ENCODE peak calls at places on chromosomes 12 and 14, in eight cellular contexts. S, B, V, U, G, L, T and P are unnamed samples.

GRCh38 chr12:98085360-98085759 is 430.0 kb upstream of the TMPO start:
- DNase-seq in V (no peak), S (no peak), L (no peak), G (no peak), B (no peak), U (no peak), T (no peak), P (no peak)

GRCh38 chr14:21098134-21098891 is at the start of gene ZNF219:
- DNase-seq in L (peak), T (peak), U (peak), B (no peak), V (peak), G (peak), S (peak), P (peak)

GRCh38 chr12:101642115-101643067 is 47.6 kb downstream of the MYBPC1 start:
- DNase-seq in U (no peak), B (no peak), T (peak), S (peak), G (no peak), L (no peak), V (no peak), P (no peak)

GRCh38 chr12:132084681-132085635 is 59.2 kb downstream of the DDX51 start:
- DNase-seq in G (peak), V (no peak), U (peak), L (peak), B (peak), S (peak), T (peak), P (peak)

GRCh38 chr12:106581543-106582263 is 1.1 kb upstream of the RFX4 start:
- DNase-seq in B (no peak), L (no peak), T (no peak), S (no peak), G (no peak), V (no peak), U (peak), P (no peak)

GRCh38 chr14:78220273-78220672 is 50.1 kb downstream of the NRXN3 start:
- DNase-seq in G (no peak), B (no peak), U (no peak), S (no peak), L (no peak), V (no peak), T (no peak), P (no peak)

GRCh38 chr12:34296143-34297041 is 274.1 kb downstream of the ALG10 start:
- DNase-seq in L (no peak), V (no peak), B (no peak), S (no peak), U (peak), T (peak), G (no peak), P (no peak)

GRCh38 chr14:56189306-56189705 is 71.1 kb downstream of the PELI2 start:
- DNase-seq in V (no peak), S (no peak), B (no peak), U (no peak), G (no peak), L (no peak), T (no peak), P (no peak)

GRCh38 chr12:116048886-116049285 is 228.6 kb downstream of the MED13L start:
- DNase-seq in S (no peak), U (no peak), T (no peak), L (no peak), G (no peak), B (no peak), V (no peak), P (no peak)

GRCh38 chr12:89252284-89252683 is 100.0 kb downstream of the DUSP6 start:
- DNase-seq in U (no peak), T (no peak), G (no peak), L (no peak), S (no peak), B (no peak), V (no peak), P (no peak)

DNA sequence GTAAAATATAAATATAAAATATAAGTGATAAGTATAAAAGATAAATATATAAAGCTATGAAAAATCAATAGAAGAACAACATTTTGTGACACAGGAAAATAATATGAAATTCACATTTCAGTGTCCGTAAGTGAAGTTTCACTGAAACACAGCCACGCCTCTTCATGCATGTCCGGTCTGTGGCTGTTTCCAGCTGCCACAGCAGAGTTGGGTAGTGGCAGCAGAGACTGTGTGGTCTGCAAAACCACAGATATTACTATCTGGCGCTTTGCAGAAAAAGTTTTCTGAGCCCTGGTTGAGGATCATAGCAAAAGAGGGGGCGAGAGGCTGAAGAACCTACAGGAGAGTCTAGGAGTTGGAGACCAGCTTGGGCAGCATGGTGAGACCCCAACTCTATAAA is 777 bp downstream of the SERPINA4 start:
- DNase-seq in U (no peak), B (no peak), V (no peak), S (no peak), G (no peak), L (no peak), T (no peak), P (no peak)
- H3K27ac ChIP-seq in U (no peak), B (no peak), V (no peak), S (peak), G (no peak), L (no peak), T (no peak), P (no peak)

DNA sequence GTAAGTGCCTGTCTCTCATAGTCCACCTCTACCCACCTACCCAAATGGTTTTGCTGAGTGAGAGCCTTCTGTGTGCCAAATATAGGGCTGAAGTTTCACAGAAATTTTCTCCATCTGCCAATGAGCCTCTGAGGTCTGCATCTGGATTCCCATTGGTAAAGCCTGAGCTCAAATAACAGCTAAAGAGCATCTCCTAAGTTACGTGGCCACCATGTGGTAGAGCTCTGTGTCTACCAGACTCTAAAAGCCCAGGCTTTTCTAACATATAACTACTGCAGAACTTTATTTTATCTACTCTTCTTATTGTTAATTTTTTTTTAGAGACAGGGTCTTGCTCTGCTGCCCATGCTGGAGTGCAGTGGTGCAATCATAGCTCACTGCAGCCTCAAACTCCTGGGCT is 16.0 kb downstream of the AMDHD1 start:
- DNase-seq in V (no peak), S (no peak), T (no peak), B (no peak), L (peak), U (no peak), G (no peak), P (peak)
- H3K27ac ChIP-seq in V (no peak), S (no peak), T (no peak), B (no peak), L (no peak), U (no peak), G (no peak), P (no peak)

DNA sequence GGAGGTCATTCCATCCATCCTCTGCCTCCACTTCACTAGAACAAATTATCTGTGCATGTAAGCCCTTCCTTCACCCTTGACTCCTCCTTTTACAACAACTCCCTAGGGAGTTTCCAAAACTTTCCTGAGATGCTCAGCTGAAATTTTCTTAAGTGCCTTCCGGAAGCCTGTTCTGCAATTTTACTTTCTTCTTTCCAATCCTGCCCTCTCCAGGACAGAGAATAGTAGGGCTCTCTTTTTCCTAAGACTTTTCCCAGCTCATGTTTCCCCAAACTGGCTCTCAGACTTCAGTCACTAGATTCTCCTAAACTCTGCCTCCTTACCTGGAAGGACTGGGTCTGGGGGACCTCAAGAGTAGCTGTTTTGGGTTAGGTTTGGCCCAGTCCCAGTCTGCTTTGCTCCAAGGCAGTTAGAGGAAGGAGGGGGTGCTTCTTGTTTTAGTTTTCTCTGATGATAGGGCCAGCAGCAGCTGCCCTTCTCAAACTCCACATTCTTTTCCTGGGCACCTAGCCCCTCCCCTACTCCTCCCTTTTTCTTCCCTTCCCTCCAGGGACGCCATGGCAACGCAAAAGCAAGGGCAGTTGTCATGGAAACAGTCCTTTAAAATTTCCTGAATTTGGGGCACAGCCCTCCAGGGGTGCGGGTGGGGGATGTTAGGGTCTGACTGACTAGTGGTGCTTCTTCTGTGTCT is 17.1 kb downstream of the PPP1R1A start:
- DNase-seq in V (no peak), L (no peak), B (no peak), T (no peak), S (no peak), U (no peak), G (no peak), P (no peak)
- H3K27ac ChIP-seq in V (peak), L (no peak), B (no peak), T (no peak), S (no peak), U (no peak), G (no peak), P (no peak)

GRCh38 chr14:71751264-71751663 is 181.0 kb upstream of the RGS6 start:
- DNase-seq in S (no peak), U (no peak), G (no peak), B (no peak), L (no peak), T (no peak), V (no peak), P (no peak)
- H3K27ac ChIP-seq in S (no peak), U (no peak), G (no peak), B (no peak), L (no peak), T (no peak), V (no peak), P (no peak)

DNA sequence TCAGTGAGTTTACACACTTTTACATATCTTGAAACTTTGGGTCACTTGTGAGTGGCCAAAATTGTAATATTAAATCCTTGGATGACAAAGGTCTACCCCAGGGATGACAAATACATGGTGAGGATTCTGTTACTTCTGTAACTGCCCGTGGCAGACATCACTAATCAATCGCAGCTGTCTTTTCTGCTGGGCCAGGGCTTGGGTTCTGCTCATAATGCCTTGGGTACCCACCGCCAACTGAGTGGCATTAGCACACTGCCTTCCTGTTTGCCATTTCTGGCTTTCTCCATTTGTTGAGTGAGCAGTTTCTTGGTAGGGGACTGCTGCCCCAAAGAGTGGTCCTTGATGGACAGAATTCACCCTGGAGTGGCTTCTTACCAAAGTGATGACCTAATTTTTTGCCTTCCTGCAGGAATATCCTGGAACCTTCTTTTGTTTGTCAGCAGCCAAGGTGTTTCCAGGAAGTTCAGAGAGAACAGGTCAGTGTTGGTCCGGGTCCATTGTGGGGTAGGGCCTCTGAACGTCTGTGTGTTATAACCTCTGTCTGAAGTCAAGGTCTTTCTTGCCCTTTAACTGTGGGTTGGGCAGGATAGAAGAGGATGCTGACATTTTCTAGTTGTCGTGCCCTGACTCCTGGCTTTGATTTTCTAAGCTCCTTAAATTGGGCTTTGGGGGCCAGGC is 6.2 kb downstream of the TSPAN9 start:
- DNase-seq in T (no peak), S (no peak), V (no peak), U (no peak), L (no peak), G (no peak), B (no peak), P (no peak)
- H3K27ac ChIP-seq in T (peak), S (no peak), V (no peak), U (no peak), L (no peak), G (no peak), B (no peak), P (peak)

GRCh38 chr14:91350483-91350812 is 67.2 kb downstream of the CCDC88C start:
- DNase-seq in U (no peak), S (no peak), L (peak), T (no peak), B (no peak), V (no peak), G (no peak), P (no peak)

GRCh38 chr14:91350813-91351507 is 66.7 kb downstream of the CCDC88C start:
- DNase-seq in T (no peak), G (no peak), L (peak), U (no peak), S (no peak), V (no peak), B (no peak), P (no peak)

GRCh38 chr14:91352101-91352500 is 65.5 kb downstream of the CCDC88C start:
- DNase-seq in S (peak), B (no peak), L (peak), G (peak), T (peak), U (no peak), V (no peak), P (no peak)

GRCh38 chr14:91352696-91353692 is 64.6 kb downstream of the CCDC88C start:
- DNase-seq in G (no peak), S (no peak), U (no peak), T (no peak), V (no peak), L (peak), B (no peak), P (no peak)

DNA sequence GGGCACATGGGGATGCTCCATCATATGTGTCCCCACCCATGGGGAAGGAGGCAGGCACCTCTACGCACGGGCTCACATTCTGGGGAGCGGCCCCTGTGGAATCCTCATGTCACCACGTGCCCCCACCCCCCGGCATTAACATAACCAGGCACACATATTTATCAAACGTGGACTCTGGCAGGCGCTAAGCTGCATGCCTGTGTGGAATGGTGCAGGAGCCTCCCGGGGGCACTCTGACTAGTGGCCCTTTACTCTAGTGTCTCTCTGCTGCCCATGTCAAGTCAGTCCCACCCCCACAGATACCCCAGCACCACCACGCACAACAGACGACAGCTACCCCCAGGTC is 66.1 kb downstream of the CCDC88C start:
- DNase-seq in U (no peak), G (no peak), L (peak), T (no peak), S (no peak), V (no peak), B (no peak), P (no peak)
- H3K27ac ChIP-seq in U (no peak), G (no peak), L (peak), T (no peak), S (peak), V (peak), B (peak), P (no peak)

GRCh38 chr12:108821407-108822397 is 35.7 kb downstream of the SSH1 start:
- DNase-seq in S (no peak), U (no peak), V (no peak), L (no peak), B (no peak), T (no peak), G (no peak), P (no peak)
- H3K27ac ChIP-seq in S (peak), U (no peak), V (no peak), L (no peak), B (no peak), T (no peak), G (no peak), P (no peak)

GRCh38 chr12:110696283-110696682 is 7.4 kb upstream of the HVCN1 start:
- DNase-seq in V (no peak), S (no peak), L (no peak), B (no peak), T (no peak), G (no peak), U (no peak), P (no peak)

GRCh38 chr12:110698171-110698902 is 9.4 kb upstream of the HVCN1 start:
- DNase-seq in G (peak), S (peak), B (peak), V (peak), L (peak), T (peak), U (peak), P (peak)

GRCh38 chr12:110704231-110704630 is 15.3 kb upstream of the HVCN1 start:
- DNase-seq in B (no peak), G (no peak), U (no peak), V (no peak), L (no peak), S (no peak), T (no peak), P (no peak)

GRCh38 chr12:110702081-110702480 is 13.2 kb upstream of the HVCN1 start:
- DNase-seq in G (no peak), V (no peak), U (no peak), T (no peak), S (no peak), L (no peak), B (no peak), P (no peak)

DNA sequence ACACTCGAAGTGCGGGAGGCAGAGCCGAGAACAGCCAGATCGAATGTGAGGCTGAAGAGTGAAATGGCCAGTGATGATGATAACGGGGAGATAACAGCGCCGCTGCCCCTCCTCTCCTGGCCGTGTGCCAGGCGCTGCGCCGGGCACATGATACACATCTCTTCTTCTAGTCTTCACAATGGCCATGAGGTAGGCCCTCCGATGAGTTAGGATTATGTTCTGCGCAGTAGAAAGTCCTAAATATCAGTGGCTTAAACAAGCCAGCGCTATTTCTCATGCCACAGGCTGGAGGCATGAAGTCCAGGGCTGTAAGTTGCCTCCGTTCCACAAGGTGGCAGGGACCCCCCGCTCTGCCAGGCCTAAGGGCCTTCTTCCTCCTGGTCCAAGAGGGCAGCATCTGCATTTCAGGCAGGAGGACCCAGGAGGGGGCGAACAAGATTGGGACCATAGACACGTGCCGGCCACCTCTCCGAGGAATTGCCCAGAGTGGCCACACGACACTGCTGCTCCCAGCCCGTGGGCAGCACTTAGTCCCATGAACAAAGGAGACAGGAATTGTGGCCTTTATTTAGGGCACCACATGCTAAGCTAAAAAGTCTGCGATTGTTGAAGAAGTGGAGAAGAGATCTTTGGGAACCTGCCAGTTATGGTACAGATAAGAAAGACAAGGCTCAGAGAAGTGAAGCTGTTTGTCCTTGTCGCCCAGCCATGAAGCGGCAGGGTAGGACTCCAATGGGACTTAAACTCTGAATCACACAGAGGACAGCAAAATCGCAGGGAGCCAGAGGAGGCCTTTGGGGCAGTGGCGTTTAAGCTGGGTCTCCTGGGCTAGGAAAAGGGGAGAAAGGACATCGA is 10.9 kb upstream of the HVCN1 start:
- DNase-seq in B (no peak), U (peak), T (no peak), S (no peak), G (no peak), L (peak), V (no peak), P (peak)
- H3K27ac ChIP-seq in B (no peak), U (no peak), T (peak), S (peak), G (no peak), L (no peak), V (no peak), P (no peak)

GRCh38 chr12:81083906-81084513 is 6.1 kb downstream of the ACSS3 start:
- DNase-seq in U (no peak), G (no peak), B (no peak), S (no peak), T (no peak), V (no peak), L (no peak), P (no peak)

GRCh38 chr12:81088221-81088620 is 10.3 kb downstream of the ACSS3 start:
- DNase-seq in V (no peak), B (no peak), T (no peak), S (no peak), G (no peak), L (no peak), U (no peak), P (no peak)

GRCh38 chr12:81084848-81085350 is 7.0 kb downstream of the ACSS3 start:
- DNase-seq in T (no peak), B (no peak), G (no peak), S (no peak), L (no peak), V (no peak), U (no peak), P (no peak)

GRCh38 chr12:81085832-81086231 is 8.0 kb downstream of the ACSS3 start:
- DNase-seq in U (no peak), B (no peak), T (no peak), G (no peak), L (no peak), V (no peak), S (no peak), P (peak)

DNA sequence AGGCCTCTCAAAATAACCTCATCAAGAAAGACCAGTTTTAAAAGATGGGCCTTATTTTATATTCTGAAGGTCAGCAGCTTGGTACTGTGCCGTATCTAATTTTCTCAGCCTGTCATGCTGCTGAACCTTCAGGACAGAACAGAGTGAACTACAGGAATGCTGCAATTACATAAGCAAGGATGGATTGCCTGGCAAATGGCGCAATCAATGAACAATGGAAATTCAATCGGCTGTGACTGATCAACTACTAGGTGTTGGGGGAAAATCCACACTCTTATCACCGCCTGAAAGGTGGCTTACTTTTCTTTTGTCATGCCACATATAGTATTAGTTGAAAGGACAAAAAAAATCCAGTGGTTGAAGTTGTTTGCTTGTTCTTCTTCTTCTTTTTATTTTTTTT is 8.5 kb downstream of the ACSS3 start:
- DNase-seq in B (no peak), V (no peak), G (no peak), T (no peak), L (no peak), U (peak), S (no peak), P (peak)
- H3K27ac ChIP-seq in B (no peak), V (no peak), G (no peak), T (no peak), L (no peak), U (peak), S (no peak), P (peak)

GRCh38 chr14:81221579-81222102 is 882 bp upstream of the GTF2A1 start:
- DNase-seq in T (no peak), V (no peak), B (no peak), S (no peak), G (no peak), L (no peak), U (peak), P (no peak)
- H3K27ac ChIP-seq in T (peak), V (peak), B (peak), S (peak), G (peak), L (peak), U (peak), P (peak)